ENCODE peak calls at places on chromosomes 3 and 15, in six cellular contexts. One of them, this sample, is unnamed.
A peak's percentile ranks its signal among the peaks of the same experiment; 100 is the strongest.

GRCh38 chr3:74599564-74599963 is 14.9 kb downstream of the CNTN3 start:
- DNase-seq in activated gamma-delta T cell: no peak
- DNase-seq in mesenchymal stem cell: no peak
- DNase-seq in NCI-H1092 treated with DMSO at 0.1 percent for 48 hours: no peak
- DNase-seq in brain microvascular endothelial cell: no peak
- DNase-seq in anterior cingulate cortex: no peak
- DNase-seq in this sample: no peak

GRCh38 chr3:20811631-20812030 is 625.6 kb upstream of the SGO1 start:
- DNase-seq in activated gamma-delta T cell: no peak
- DNase-seq in mesenchymal stem cell: no peak
- DNase-seq in NCI-H1092 treated with DMSO at 0.1 percent for 48 hours: no peak
- DNase-seq in brain microvascular endothelial cell: no peak
- DNase-seq in anterior cingulate cortex: no peak
- DNase-seq in this sample: no peak

GRCh38 chr3:69321301-69321986 is 64.4 kb downstream of the FRMD4B start:
- DNase-seq in activated gamma-delta T cell: no peak
- DNase-seq in mesenchymal stem cell: no peak
- DNase-seq in NCI-H1092 treated with DMSO at 0.1 percent for 48 hours: no peak
- DNase-seq in brain microvascular endothelial cell: no peak
- DNase-seq in anterior cingulate cortex: no peak
- DNase-seq in this sample: no peak

GRCh38 chr3:94009612-94010011 is 18.8 kb downstream of the STX19 start:
- DNase-seq in activated gamma-delta T cell: no peak
- DNase-seq in mesenchymal stem cell: no peak
- DNase-seq in NCI-H1092 treated with DMSO at 0.1 percent for 48 hours: no peak
- DNase-seq in brain microvascular endothelial cell: no peak
- DNase-seq in anterior cingulate cortex: no peak
- DNase-seq in this sample: no peak

GRCh38 chr3:67109651-67110204 is 111.6 kb downstream of the KBTBD8 start:
- DNase-seq in activated gamma-delta T cell: no peak
- DNase-seq in mesenchymal stem cell: peak; percentile 72
- DNase-seq in NCI-H1092 treated with DMSO at 0.1 percent for 48 hours: peak; percentile 6
- DNase-seq in brain microvascular endothelial cell: peak; percentile 75
- DNase-seq in anterior cingulate cortex: peak; percentile 31
- DNase-seq in this sample: no peak

GRCh38 chr3:30098656-30099454 is 507.5 kb upstream of the TGFBR2 start:
- DNase-seq in activated gamma-delta T cell: no peak
- DNase-seq in mesenchymal stem cell: peak; percentile 42
- DNase-seq in NCI-H1092 treated with DMSO at 0.1 percent for 48 hours: no peak
- DNase-seq in brain microvascular endothelial cell: peak; percentile 61
- DNase-seq in anterior cingulate cortex: no peak
- DNase-seq in this sample: no peak

GRCh38 chr15:39454189-39454986 is 126.5 kb upstream of the THBS1 start:
- DNase-seq in activated gamma-delta T cell: no peak
- DNase-seq in mesenchymal stem cell: peak; percentile 45
- DNase-seq in NCI-H1092 treated with DMSO at 0.1 percent for 48 hours: no peak
- DNase-seq in brain microvascular endothelial cell: no peak
- DNase-seq in anterior cingulate cortex: no peak
- DNase-seq in this sample: no peak

GRCh38 chr3:24145981-24146822 is 201.1 kb downstream of the NR1D2 start:
- DNase-seq in activated gamma-delta T cell: no peak
- DNase-seq in mesenchymal stem cell: peak; percentile 95
- DNase-seq in NCI-H1092 treated with DMSO at 0.1 percent for 48 hours: no peak
- DNase-seq in brain microvascular endothelial cell: peak; percentile 90
- DNase-seq in anterior cingulate cortex: no peak
- DNase-seq in this sample: no peak

GRCh38 chr15:90336705-90337141 is 15.4 kb upstream of the ZNF774 start:
- DNase-seq in activated gamma-delta T cell: no peak
- DNase-seq in mesenchymal stem cell: peak; percentile 52
- DNase-seq in NCI-H1092 treated with DMSO at 0.1 percent for 48 hours: no peak
- DNase-seq in brain microvascular endothelial cell: peak; percentile 44
- DNase-seq in anterior cingulate cortex: no peak
- DNase-seq in this sample: peak; percentile 12

GRCh38 chr3:14266361-14266760 is 87.7 kb downstream of the LSM3 start:
- DNase-seq in activated gamma-delta T cell: no peak
- DNase-seq in mesenchymal stem cell: peak; percentile 96
- DNase-seq in NCI-H1092 treated with DMSO at 0.1 percent for 48 hours: no peak
- DNase-seq in brain microvascular endothelial cell: peak; percentile 25
- DNase-seq in anterior cingulate cortex: peak; percentile 75
- DNase-seq in this sample: no peak

GRCh38 chr3:22901684-22902083 is 301.4 kb upstream of the UBE2E2 start:
- DNase-seq in activated gamma-delta T cell: no peak
- DNase-seq in mesenchymal stem cell: no peak
- DNase-seq in NCI-H1092 treated with DMSO at 0.1 percent for 48 hours: no peak
- DNase-seq in brain microvascular endothelial cell: no peak
- DNase-seq in anterior cingulate cortex: no peak
- DNase-seq in this sample: no peak

GRCh38 chr3:13507247-13507790 is 27.2 kb downstream of the HDAC11 start:
- DNase-seq in activated gamma-delta T cell: no peak
- DNase-seq in mesenchymal stem cell: peak; percentile 12
- DNase-seq in NCI-H1092 treated with DMSO at 0.1 percent for 48 hours: no peak
- DNase-seq in brain microvascular endothelial cell: no peak
- DNase-seq in anterior cingulate cortex: no peak
- DNase-seq in this sample: no peak

GRCh38 chr15:31241888-31242287 is 84.7 kb upstream of the KLF13 start:
- DNase-seq in activated gamma-delta T cell: no peak
- DNase-seq in mesenchymal stem cell: no peak
- DNase-seq in NCI-H1092 treated with DMSO at 0.1 percent for 48 hours: no peak
- DNase-seq in brain microvascular endothelial cell: no peak
- DNase-seq in anterior cingulate cortex: no peak
- DNase-seq in this sample: no peak

GRCh38 chr3:138397983-138398382 is 36.4 kb upstream of the ESYT3 start:
- DNase-seq in activated gamma-delta T cell: no peak
- DNase-seq in mesenchymal stem cell: no peak
- DNase-seq in NCI-H1092 treated with DMSO at 0.1 percent for 48 hours: no peak
- DNase-seq in brain microvascular endothelial cell: no peak
- DNase-seq in anterior cingulate cortex: no peak
- DNase-seq in this sample: no peak

GRCh38 chr3:184260571-184261269 is 633 bp downstream of the CAMK2N2 start:
- DNase-seq in activated gamma-delta T cell: no peak
- DNase-seq in mesenchymal stem cell: no peak
- DNase-seq in NCI-H1092 treated with DMSO at 0.1 percent for 48 hours: peak; percentile 27
- DNase-seq in brain microvascular endothelial cell: no peak
- DNase-seq in anterior cingulate cortex: no peak
- DNase-seq in this sample: no peak

GRCh38 chr15:24901409-24901808 is 53.4 kb upstream of the SNRPN start:
- DNase-seq in activated gamma-delta T cell: no peak
- DNase-seq in mesenchymal stem cell: no peak
- DNase-seq in NCI-H1092 treated with DMSO at 0.1 percent for 48 hours: no peak
- DNase-seq in brain microvascular endothelial cell: no peak
- DNase-seq in anterior cingulate cortex: no peak
- DNase-seq in this sample: no peak

GRCh38 chr3:38137615-38138346 is 680 bp upstream of the MYD88 start:
- DNase-seq in activated gamma-delta T cell: no peak
- DNase-seq in mesenchymal stem cell: no peak
- DNase-seq in NCI-H1092 treated with DMSO at 0.1 percent for 48 hours: no peak
- DNase-seq in brain microvascular endothelial cell: no peak
- DNase-seq in anterior cingulate cortex: no peak
- DNase-seq in this sample: no peak

GRCh38 chr3:114899186-114899931 is 247.7 kb downstream of the ZBTB20 start:
- DNase-seq in activated gamma-delta T cell: no peak
- DNase-seq in mesenchymal stem cell: no peak
- DNase-seq in NCI-H1092 treated with DMSO at 0.1 percent for 48 hours: peak; percentile 98
- DNase-seq in brain microvascular endothelial cell: no peak
- DNase-seq in anterior cingulate cortex: no peak
- DNase-seq in this sample: no peak

GRCh38 chr3:192170659-192171058 is 556.7 kb downstream of the FGF12 start:
- DNase-seq in activated gamma-delta T cell: no peak
- DNase-seq in mesenchymal stem cell: no peak
- DNase-seq in NCI-H1092 treated with DMSO at 0.1 percent for 48 hours: no peak
- DNase-seq in brain microvascular endothelial cell: no peak
- DNase-seq in anterior cingulate cortex: no peak
- DNase-seq in this sample: no peak

GRCh38 chr3:41716391-41716910 is 245.5 kb downstream of the ULK4 start:
- DNase-seq in activated gamma-delta T cell: no peak
- DNase-seq in mesenchymal stem cell: no peak
- DNase-seq in NCI-H1092 treated with DMSO at 0.1 percent for 48 hours: peak; percentile 2
- DNase-seq in brain microvascular endothelial cell: no peak
- DNase-seq in anterior cingulate cortex: no peak
- DNase-seq in this sample: no peak

GRCh38 chr15:88023956-88024355 is 232.6 kb downstream of the NTRK3 start:
- DNase-seq in activated gamma-delta T cell: no peak
- DNase-seq in mesenchymal stem cell: no peak
- DNase-seq in NCI-H1092 treated with DMSO at 0.1 percent for 48 hours: peak; percentile 11
- DNase-seq in brain microvascular endothelial cell: no peak
- DNase-seq in anterior cingulate cortex: no peak
- DNase-seq in this sample: no peak

GRCh38 chr3:9704343-9705322 is 1.0 kb downstream of the CPNE9 start:
- DNase-seq in activated gamma-delta T cell: no peak
- DNase-seq in mesenchymal stem cell: peak; percentile 44
- DNase-seq in NCI-H1092 treated with DMSO at 0.1 percent for 48 hours: no peak
- DNase-seq in brain microvascular endothelial cell: no peak
- DNase-seq in anterior cingulate cortex: no peak
- DNase-seq in this sample: no peak

GRCh38 chr15:70093481-70094309 is 4.0 kb downstream of the TLE3 start:
- DNase-seq in activated gamma-delta T cell: no peak
- DNase-seq in mesenchymal stem cell: peak; percentile 12
- DNase-seq in NCI-H1092 treated with DMSO at 0.1 percent for 48 hours: no peak
- DNase-seq in brain microvascular endothelial cell: no peak
- DNase-seq in anterior cingulate cortex: no peak
- DNase-seq in this sample: no peak

GRCh38 chr15:83178869-83179325 is 28.7 kb downstream of the HDGFL3 start:
- DNase-seq in activated gamma-delta T cell: no peak
- DNase-seq in mesenchymal stem cell: no peak
- DNase-seq in NCI-H1092 treated with DMSO at 0.1 percent for 48 hours: no peak
- DNase-seq in brain microvascular endothelial cell: no peak
- DNase-seq in anterior cingulate cortex: no peak
- DNase-seq in this sample: no peak

GRCh38 chr15:59444082-59444835 is 6.3 kb downstream of the FAM81A start:
- DNase-seq in activated gamma-delta T cell: no peak
- DNase-seq in mesenchymal stem cell: no peak
- DNase-seq in NCI-H1092 treated with DMSO at 0.1 percent for 48 hours: no peak
- DNase-seq in brain microvascular endothelial cell: no peak
- DNase-seq in anterior cingulate cortex: no peak
- DNase-seq in this sample: no peak

GRCh38 chr3:190088890-190089289 is 31.8 kb downstream of the P3H2 start:
- DNase-seq in activated gamma-delta T cell: no peak
- DNase-seq in mesenchymal stem cell: no peak
- DNase-seq in NCI-H1092 treated with DMSO at 0.1 percent for 48 hours: no peak
- DNase-seq in brain microvascular endothelial cell: peak; percentile 49
- DNase-seq in anterior cingulate cortex: no peak
- DNase-seq in this sample: no peak

GRCh38 chr3:79843180-79843579 is 75.4 kb upstream of the ROBO1 start:
- DNase-seq in activated gamma-delta T cell: no peak
- DNase-seq in mesenchymal stem cell: no peak
- DNase-seq in NCI-H1092 treated with DMSO at 0.1 percent for 48 hours: no peak
- DNase-seq in brain microvascular endothelial cell: no peak
- DNase-seq in anterior cingulate cortex: no peak
- DNase-seq in this sample: no peak

GRCh38 chr15:62440310-62440709 is 275.2 kb upstream of the C2CD4B start:
- DNase-seq in activated gamma-delta T cell: no peak
- DNase-seq in mesenchymal stem cell: no peak
- DNase-seq in NCI-H1092 treated with DMSO at 0.1 percent for 48 hours: no peak
- DNase-seq in brain microvascular endothelial cell: no peak
- DNase-seq in anterior cingulate cortex: no peak
- DNase-seq in this sample: no peak

GRCh38 chr3:22269827-22270226 is 518.8 kb upstream of the ZNF385D start:
- DNase-seq in activated gamma-delta T cell: no peak
- DNase-seq in mesenchymal stem cell: peak; percentile 42
- DNase-seq in NCI-H1092 treated with DMSO at 0.1 percent for 48 hours: no peak
- DNase-seq in brain microvascular endothelial cell: peak; percentile 63
- DNase-seq in anterior cingulate cortex: no peak
- DNase-seq in this sample: no peak

GRCh38 chr3:141380987-141381386 is 12.7 kb downstream of the ZBTB38 start:
- DNase-seq in activated gamma-delta T cell: no peak
- DNase-seq in mesenchymal stem cell: no peak
- DNase-seq in NCI-H1092 treated with DMSO at 0.1 percent for 48 hours: no peak
- DNase-seq in brain microvascular endothelial cell: no peak
- DNase-seq in anterior cingulate cortex: no peak
- DNase-seq in this sample: no peak

GRCh38 chr3:50913279-50913678 is 238.6 kb downstream of the DOCK3 start:
- DNase-seq in activated gamma-delta T cell: no peak
- DNase-seq in mesenchymal stem cell: no peak
- DNase-seq in NCI-H1092 treated with DMSO at 0.1 percent for 48 hours: peak; percentile 3
- DNase-seq in brain microvascular endothelial cell: no peak
- DNase-seq in anterior cingulate cortex: no peak
- DNase-seq in this sample: no peak

GRCh38 chr3:119899178-119899511 is 117.2 kb downstream of the NR1I2 start:
- DNase-seq in activated gamma-delta T cell: no peak
- DNase-seq in mesenchymal stem cell: no peak
- DNase-seq in NCI-H1092 treated with DMSO at 0.1 percent for 48 hours: no peak
- DNase-seq in brain microvascular endothelial cell: no peak
- DNase-seq in anterior cingulate cortex: no peak
- DNase-seq in this sample: no peak

GRCh38 chr3:71397046-71397445 is 186.5 kb downstream of the FOXP1 start:
- DNase-seq in activated gamma-delta T cell: no peak
- DNase-seq in mesenchymal stem cell: peak; percentile 28
- DNase-seq in NCI-H1092 treated with DMSO at 0.1 percent for 48 hours: no peak
- DNase-seq in brain microvascular endothelial cell: no peak
- DNase-seq in anterior cingulate cortex: no peak
- DNase-seq in this sample: no peak